ENCODE peak calls at places on chromosomes 13 and 19, in eight cellular contexts. H is tibial nerve, W is tibial artery, T is left ventricle myocardium inferior, U is upper lobe of left lung, P is PC-9, N is kidney, J is endodermal cell. R is an unnamed sample.

GRCh38 chr13:23558675-23559536 is 11.3 kb upstream of the TNFRSF19 start:
- DNase-seq in J (no peak), T (peak), H (peak), W (peak), N (peak), P (peak), U (peak), R (no peak)

GRCh38 chr19:4550479-4551050 is 8.9 kb downstream of the SEMA6B start:
- DNase-seq in H (no peak), J (no peak), W (no peak), N (no peak), P (no peak), U (no peak), T (no peak), R (no peak)

GRCh38 chr19:19385900-19386339 is 19.6 kb upstream of the GATAD2A start:
- DNase-seq in H (no peak), N (peak), U (peak), P (peak), J (no peak), T (no peak), W (no peak), R (peak)

GRCh38 chr13:27830010-27830409 is 37.7 kb downstream of the GSX1 start:
- DNase-seq in P (no peak), H (peak), N (peak), J (peak), T (peak), U (peak), W (no peak), R (no peak)

GRCh38 chr13:99558570-99559180 is 57.4 kb downstream of the TM9SF2 start:
- DNase-seq in W (no peak), N (no peak), H (no peak), P (no peak), U (no peak), T (no peak), J (no peak), R (no peak)

GRCh38 chr13:90293793-90294361 is 1053.6 kb upstream of the MIR17HG start:
- DNase-seq in P (no peak), J (no peak), U (no peak), H (no peak), T (no peak), W (no peak), N (no peak), R (no peak)

GRCh38 chr19:33234736-33235135 is 9.1 kb upstream of the SLC7A10 start:
- DNase-seq in U (no peak), J (no peak), P (no peak), H (no peak), T (no peak), N (peak), W (no peak), R (no peak)

GRCh38 chr13:93249259-93249917 is 22.8 kb downstream of the GPC6 start:
- DNase-seq in N (no peak), P (peak), U (no peak), J (no peak), T (no peak), W (no peak), H (no peak), R (no peak)

GRCh38 chr19:17406039-17406886 is 833 bp upstream of the BST2 start:
- DNase-seq in H (no peak), J (no peak), P (no peak), W (no peak), U (no peak), T (no peak), N (no peak), R (no peak)

GRCh38 chr19:18379803-18380747 is 5.9 kb upstream of the GDF15 start:
- DNase-seq in J (peak), W (peak), P (peak), H (peak), N (peak), T (peak), U (peak), R (peak)

GRCh38 chr13:44378277-44378676 is 4.7 kb downstream of the SERP2 start:
- DNase-seq in H (no peak), W (no peak), U (no peak), J (no peak), N (no peak), T (no peak), P (no peak), R (no peak)

GRCh38 chr13:44371421-44371820 is 2.2 kb upstream of the SERP2 start:
- DNase-seq in T (no peak), H (no peak), P (no peak), N (no peak), U (no peak), J (no peak), W (no peak), R (no peak)

GRCh38 chr13:44373247-44373600 is 400 bp upstream of the SERP2 start:
- DNase-seq in J (peak), P (no peak), T (no peak), N (peak), H (no peak), U (no peak), W (no peak), R (no peak)

GRCh38 chr13:44373601-44374347 is at the start of gene SERP2:
- DNase-seq in P (no peak), H (no peak), T (peak), U (no peak), W (no peak), J (peak), N (peak), R (no peak)

GRCh38 chr13:44374348-44374712 is 706 bp downstream of the SERP2 start:
- DNase-seq in N (no peak), U (no peak), W (no peak), H (no peak), P (no peak), T (no peak), J (no peak), R (no peak)
- TF ChIP-seq CTCF in N (no peak), U (no peak), W (no peak), H (no peak), P (no peak), T (no peak), J (no peak), R (no peak)

DNA sequence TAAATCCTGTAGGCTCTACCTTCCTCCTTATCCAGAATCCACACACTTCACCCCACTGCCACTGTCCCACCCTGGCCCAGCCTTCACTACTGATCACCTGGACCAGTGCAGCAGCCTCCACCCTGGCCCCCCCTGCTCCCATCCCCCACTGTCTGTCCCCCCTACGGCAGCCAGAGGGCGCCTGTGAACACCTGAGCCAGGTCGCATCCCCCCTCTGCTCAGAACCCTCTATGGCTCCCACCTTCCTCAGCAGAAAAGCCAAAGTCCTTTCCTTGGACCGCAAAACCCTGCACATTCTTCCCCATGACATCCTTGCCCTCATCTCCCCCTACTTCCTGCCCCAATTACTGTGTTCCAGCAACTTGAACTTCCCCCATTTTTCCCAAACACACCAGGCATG is 20.6 kb downstream of the ELAVL3 start:
- DNase-seq in J (peak), N (no peak), P (no peak), U (no peak), W (no peak), H (no peak), T (no peak), R (no peak)
- TF ChIP-seq CTCF in J (peak), N (peak), P (peak), U (no peak), W (no peak), H (no peak), T (peak), R (peak)

GRCh38 chr13:113192902-113193301 is 15.6 kb downstream of the PCID2 start:
- DNase-seq in T (no peak), J (no peak), N (no peak), P (no peak), W (no peak), H (no peak), U (no peak), R (no peak)
- TF ChIP-seq CTCF in T (no peak), J (no peak), N (no peak), P (no peak), W (no peak), H (no peak), U (no peak), R (no peak)

GRCh38 chr13:94617389-94618000 is 15.8 kb downstream of the GPR180 start:
- DNase-seq in W (no peak), T (no peak), U (no peak), H (peak), P (no peak), N (no peak), J (peak), R (no peak)
- TF ChIP-seq CTCF in W (peak), T (peak), U (peak), H (peak), P (peak), N (peak), J (peak), R (peak)

GRCh38 chr13:106095406-106095805 is 440.1 kb downstream of the EFNB2 start:
- DNase-seq in T (no peak), P (no peak), W (no peak), H (no peak), J (no peak), N (no peak), U (no peak), R (no peak)
- TF ChIP-seq CTCF in T (no peak), P (no peak), W (no peak), H (no peak), J (peak), N (no peak), U (no peak), R (no peak)

GRCh38 chr19:39532233-39533002 is at the start of gene EID2B:
- DNase-seq in H (peak), T (peak), N (peak), W (peak), J (peak), U (peak), P (peak), R (peak)
- TF ChIP-seq CTCF in H (peak), T (peak), N (peak), W (peak), J (peak), U (peak), P (peak), R (peak)

GRCh38 chr19:383922-384800 is 24.8 kb downstream of the C2CD4C start:
- DNase-seq in T (no peak), J (peak), P (no peak), U (peak), W (no peak), N (peak), H (no peak), R (no peak)
- TF ChIP-seq CTCF in T (peak), J (peak), P (no peak), U (peak), W (peak), N (peak), H (peak), R (peak)

GRCh38 chr13:94550030-94550738 is 45.8 kb downstream of the TGDS start:
- DNase-seq in W (no peak), N (no peak), J (no peak), T (no peak), H (peak), U (peak), P (peak), R (no peak)

GRCh38 chr13:94552095-94552494 is 43.9 kb downstream of the TGDS start:
- DNase-seq in H (no peak), J (no peak), U (no peak), T (no peak), N (no peak), P (no peak), W (no peak), R (no peak)

GRCh38 chr13:94548382-94549240 is 47.3 kb downstream of the TGDS start:
- DNase-seq in U (peak), N (peak), W (peak), H (peak), T (peak), J (peak), P (no peak), R (no peak)

GRCh38 chr13:94546071-94546839 is 49.7 kb downstream of the TGDS start:
- DNase-seq in H (no peak), W (no peak), P (no peak), J (peak), U (no peak), N (no peak), T (no peak), R (no peak)

DNA sequence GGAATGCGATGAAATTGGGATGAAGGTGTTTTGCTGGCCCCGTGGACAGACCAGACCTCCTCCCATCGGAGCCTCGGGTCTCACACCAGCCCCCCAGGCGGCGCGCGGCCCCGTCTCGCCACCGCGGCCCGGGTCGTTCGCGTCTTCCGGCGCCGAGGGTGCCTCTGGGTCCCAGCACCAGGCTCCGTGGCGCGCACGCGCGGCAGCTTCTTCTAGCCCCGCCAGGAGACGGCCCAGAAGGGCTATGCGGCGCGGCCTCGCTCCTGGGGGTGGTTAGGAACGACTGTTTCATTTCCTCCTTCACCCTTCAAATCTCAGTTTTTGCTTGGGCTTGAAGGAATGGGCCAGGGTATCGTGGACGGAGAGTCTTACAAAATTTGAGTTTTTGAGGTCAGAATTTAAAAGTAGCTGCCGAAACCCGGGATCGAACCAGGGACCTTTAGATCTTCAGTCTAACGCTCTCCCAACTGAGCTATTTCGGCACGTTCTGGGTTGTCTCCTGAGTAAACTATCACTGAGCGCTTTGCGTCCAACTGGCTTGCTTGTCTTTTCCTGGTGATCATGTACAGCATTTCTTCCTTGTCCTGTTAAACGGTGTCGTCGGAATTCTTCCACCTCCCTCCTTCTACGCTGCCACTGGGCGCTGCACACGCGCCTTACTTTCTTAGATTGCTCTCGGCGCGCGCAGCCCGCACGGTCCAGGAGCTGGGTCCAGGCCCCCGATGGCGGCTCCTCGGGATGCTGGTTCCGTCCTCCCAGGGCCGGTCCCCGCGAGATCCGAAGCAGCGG is 46.5 kb downstream of the TGDS start:
- DNase-seq in W (peak), J (peak), U (peak), N (peak), P (peak), T (peak), H (peak), R (peak)
- TF ChIP-seq CTCF in W (peak), J (no peak), U (no peak), N (no peak), P (peak), T (peak), H (peak), R (no peak)

GRCh38 chr13:75800545-75800944 is 164.4 kb downstream of the LMO7 start:
- DNase-seq in T (no peak), U (no peak), W (no peak), J (no peak), H (no peak), N (no peak), P (no peak), R (no peak)
- TF ChIP-seq CTCF in T (peak), U (no peak), W (no peak), J (peak), H (no peak), N (peak), P (no peak), R (no peak)